ENCODE peak calls at places on chromosomes 7 and 10, in five cellular contexts. N is kidney epithelial cell, E is osteocyte, T is GM10248, X is heart left ventricle. W is an unnamed sample.

GRCh38 chr7:30869794-30870491 is 41.7 kb upstream of the AQP1 start:
- DNase-seq in E (no peak), N (no peak), T (no peak), X (peak), W (no peak)

GRCh38 chr10:101287922-101288638 is 58.8 kb upstream of the LBX1 start:
- DNase-seq in T (no peak), X (no peak), N (no peak), E (no peak), W (peak)

GRCh38 chr7:139936760-139937310 is 107.8 kb downstream of the TBXAS1 start:
- DNase-seq in X (no peak), N (no peak), T (no peak), E (no peak), W (no peak)

GRCh38 chr10:91493313-91493712 is 83.2 kb downstream of the HECTD2 start:
- DNase-seq in N (no peak), E (no peak), X (no peak), T (peak), W (peak)

GRCh38 chr10:118496525-118496924 is 98.9 kb downstream of the PRLHR start:
- DNase-seq in X (no peak), T (no peak), E (no peak), N (no peak), W (no peak)

GRCh38 chr10:11256896-11257295 is 239.2 kb downstream of the CELF2 start:
- DNase-seq in X (no peak), N (no peak), T (no peak), E (no peak), W (no peak)

GRCh38 chr10:70773461-70773860 is 11.7 kb downstream of the TBATA start:
- DNase-seq in N (no peak), T (no peak), E (no peak), X (no peak), W (no peak)

GRCh38 chr10:31622993-31623392 is 304.0 kb downstream of the ZEB1 start:
- DNase-seq in E (no peak), T (no peak), X (no peak), N (no peak), W (no peak)

GRCh38 chr7:67731704-67732103 is 735.1 kb downstream of the TYW1 start:
- DNase-seq in X (no peak), T (no peak), N (no peak), E (no peak), W (no peak)

GRCh38 chr7:41832936-41833335 is 130.0 kb upstream of the INHBA start:
- DNase-seq in X (no peak), T (no peak), N (no peak), E (no peak), W (no peak)

GRCh38 chr7:125516194-125516593 is 586.6 kb upstream of the POT1 start:
- DNase-seq in E (no peak), X (no peak), T (no peak), N (no peak), W (no peak)

GRCh38 chr7:157021893-157022680 is 11.6 kb upstream of the MNX1 start:
- DNase-seq in T (no peak), N (no peak), E (no peak), X (peak), W (no peak)

GRCh38 chr7:42214063-42214679 is 22.8 kb downstream of the GLI3 start:
- DNase-seq in X (no peak), N (no peak), E (no peak), T (no peak), W (no peak)

GRCh38 chr7:132117181-132117580 is 459.1 kb downstream of the PLXNA4 start:
- DNase-seq in T (no peak), N (peak), X (no peak), E (no peak), W (no peak)

GRCh38 chr7:142908921-142909870 is 23.7 kb upstream of the TRPV6 start:
- DNase-seq in T (peak), X (no peak), E (no peak), N (no peak), W (peak)
- TF ChIP-seq CTCF in T (peak), X (no peak), E (no peak), N (peak), W (peak)

DNA sequence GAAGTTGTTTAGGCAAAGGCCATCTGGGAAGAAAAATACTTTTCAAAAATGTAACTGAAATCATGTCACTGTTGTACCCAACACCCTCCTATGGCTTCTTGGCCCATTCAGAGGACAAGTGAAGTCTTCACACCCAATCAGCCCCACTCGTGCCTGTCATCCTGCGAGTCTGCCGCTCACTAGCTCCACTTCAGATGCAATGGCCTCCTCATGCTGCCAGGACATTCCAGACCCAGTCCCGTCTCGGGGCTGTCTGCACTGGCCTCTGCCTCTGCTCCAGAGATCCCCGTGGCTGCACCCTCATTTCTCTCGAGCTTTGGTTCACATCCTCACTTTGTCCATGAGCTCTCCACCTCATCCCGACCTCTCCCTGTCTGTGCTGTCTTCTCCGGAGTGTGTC is 227.1 kb downstream of the KCNMA1 start:
- DNase-seq in N (no peak), X (no peak), E (no peak), T (no peak), W (no peak)
- TF ChIP-seq CTCF in N (no peak), X (no peak), E (no peak), T (no peak), W (no peak)

GRCh38 chr10:13219685-13220670 is 14.2 kb downstream of the UCMA start:
- DNase-seq in N (no peak), T (peak), X (no peak), E (no peak), W (peak)
- TF ChIP-seq CTCF in N (peak), T (peak), X (no peak), E (peak), W (peak)

GRCh38 chr7:113118074-113118959 is at the start of gene SMIM30:
- DNase-seq in T (peak), X (peak), E (peak), N (peak), W (peak)

GRCh38 chr7:113119429-113119828 is 1.1 kb upstream of the SMIM30 start:
- DNase-seq in T (no peak), N (no peak), E (no peak), X (no peak), W (no peak)

GRCh38 chr7:113109718-113110117 is 8.6 kb downstream of the SMIM30 start:
- DNase-seq in E (no peak), X (no peak), N (no peak), T (no peak), W (no peak)

DNA sequence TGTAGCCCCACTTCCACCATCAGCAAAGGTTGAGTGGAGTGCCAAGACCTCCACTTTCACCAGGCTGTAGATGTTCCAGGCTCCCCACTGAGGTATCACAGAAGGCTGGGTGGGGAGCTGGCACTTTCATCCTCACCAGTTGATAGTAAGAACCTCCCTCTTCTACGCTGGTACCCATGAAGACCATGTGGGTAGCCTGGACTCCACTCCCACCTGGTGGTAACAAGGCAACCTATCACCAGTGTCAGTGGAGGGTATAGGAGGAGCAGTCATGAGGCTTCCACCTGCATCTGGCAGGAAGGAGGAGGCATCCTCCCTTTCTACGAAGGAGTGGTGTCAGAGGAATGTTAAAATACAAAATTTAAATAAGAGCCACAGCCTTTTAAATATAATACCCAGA is 4.4 kb downstream of the SMIM30 start:
- DNase-seq in N (no peak), X (no peak), E (no peak), T (no peak), W (no peak)
- TF ChIP-seq CTCF in N (peak), X (no peak), E (no peak), T (peak), W (no peak)

DNA sequence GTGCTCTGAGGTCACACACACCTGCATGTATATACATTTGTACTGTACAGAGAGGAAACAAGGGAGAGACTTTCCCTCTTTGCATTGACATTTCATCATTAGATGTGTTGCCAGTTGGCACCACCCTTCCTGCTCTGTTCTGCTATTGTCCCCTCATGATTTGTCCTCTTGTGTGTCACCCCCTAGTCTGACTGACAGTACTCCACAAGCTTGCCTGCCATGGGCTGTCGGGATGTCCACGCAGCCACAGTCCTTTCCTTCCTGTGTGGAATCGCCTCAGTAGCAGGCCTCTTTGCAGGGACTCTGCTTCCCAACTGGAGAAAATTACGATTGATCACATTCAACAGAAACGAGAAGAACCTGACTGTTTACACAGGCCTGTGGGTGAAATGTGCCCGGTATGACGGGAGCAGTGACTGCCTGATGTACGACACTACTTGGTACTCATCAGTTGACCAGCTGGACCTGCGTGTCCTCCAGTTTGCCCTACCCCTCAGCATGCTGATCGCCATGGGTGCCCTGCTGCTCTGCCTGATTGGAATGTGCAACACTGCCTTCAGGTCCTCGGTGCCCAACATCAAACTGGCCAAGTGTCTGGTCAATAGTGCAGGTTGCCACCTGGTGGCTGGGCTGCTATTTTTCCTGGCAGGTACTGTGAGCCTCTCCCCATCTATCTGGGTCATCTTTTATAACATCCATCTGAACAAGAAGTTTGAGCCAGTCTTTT is 9.4 kb downstream of the CLDN12 start:
- DNase-seq in E (no peak), T (no peak), X (no peak), N (no peak), W (no peak)
- TF ChIP-seq CTCF in E (no peak), T (peak), X (no peak), N (peak), W (peak)

DNA sequence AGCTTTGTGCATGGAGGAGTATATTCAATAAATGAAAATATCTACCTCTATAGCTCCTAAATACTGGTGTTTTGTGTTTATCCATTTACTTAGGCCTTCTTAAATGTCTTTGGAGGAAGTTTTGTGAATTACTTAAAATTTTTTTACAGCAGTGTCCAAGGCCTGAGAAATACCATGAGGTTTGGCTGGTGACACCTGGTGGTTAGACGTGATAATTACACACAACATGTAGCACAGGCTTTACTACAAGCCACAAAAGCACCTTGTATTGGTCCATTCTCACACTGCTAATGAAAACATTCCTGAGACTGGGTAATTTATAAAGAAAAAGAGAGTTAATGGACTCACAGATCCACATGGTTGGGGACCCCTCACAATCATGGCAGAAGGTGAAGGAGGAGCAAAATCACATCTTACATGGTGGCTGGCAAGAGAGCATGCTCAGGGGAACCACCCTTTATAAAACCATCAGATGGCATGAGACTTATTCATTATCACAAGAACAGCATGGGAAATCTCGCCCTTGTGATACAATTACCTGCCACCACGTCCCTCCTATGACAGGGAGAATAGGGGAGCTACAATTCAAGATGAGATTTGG is 20.6 kb downstream of the HYAL4 start:
- DNase-seq in X (no peak), N (peak), T (peak), E (no peak), W (peak)
- TF ChIP-seq CTCF in X (peak), N (peak), T (peak), E (peak), W (no peak)

DNA sequence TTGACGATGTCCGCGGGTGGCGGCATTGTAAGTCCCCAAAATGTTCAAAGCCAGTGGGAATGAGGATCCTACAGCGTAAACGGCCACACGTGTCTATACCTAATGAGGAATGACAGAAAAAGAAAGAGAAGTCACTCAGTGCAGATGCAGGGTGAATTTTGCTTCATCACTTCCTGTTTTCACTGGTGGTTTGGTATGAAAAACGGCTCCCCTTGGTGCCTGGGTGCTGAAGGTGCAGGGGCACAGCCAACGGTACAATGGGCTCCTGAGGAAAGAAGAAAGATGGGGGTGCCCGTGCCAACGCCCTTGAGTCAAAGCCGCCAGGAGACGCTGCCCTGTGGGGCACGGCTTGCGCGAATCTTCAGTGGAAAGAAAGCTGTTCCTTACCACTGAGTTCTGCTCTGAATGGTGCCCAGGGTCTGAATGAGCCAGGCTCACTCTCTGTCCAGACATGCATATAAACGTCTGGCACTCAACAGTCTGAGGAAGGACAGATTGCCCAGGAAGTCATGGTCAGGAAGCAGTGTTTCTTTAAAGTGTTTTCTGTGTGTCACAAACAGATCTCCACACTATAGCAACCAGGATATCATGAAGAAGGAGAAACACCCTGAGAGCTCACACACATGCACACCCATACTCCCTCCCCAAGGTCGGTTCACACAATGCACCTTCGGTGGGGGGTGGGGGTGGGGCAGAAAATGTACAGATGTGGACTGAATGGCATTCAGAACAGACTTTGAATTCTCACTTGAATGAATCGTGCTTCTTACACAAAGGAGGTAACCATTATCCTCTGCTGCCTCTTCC is 105.8 kb downstream of the ELMO1 start:
- DNase-seq in X (peak), N (no peak), T (peak), E (no peak), W (peak)
- TF ChIP-seq CTCF in X (no peak), N (no peak), T (peak), E (no peak), W (peak)

DNA sequence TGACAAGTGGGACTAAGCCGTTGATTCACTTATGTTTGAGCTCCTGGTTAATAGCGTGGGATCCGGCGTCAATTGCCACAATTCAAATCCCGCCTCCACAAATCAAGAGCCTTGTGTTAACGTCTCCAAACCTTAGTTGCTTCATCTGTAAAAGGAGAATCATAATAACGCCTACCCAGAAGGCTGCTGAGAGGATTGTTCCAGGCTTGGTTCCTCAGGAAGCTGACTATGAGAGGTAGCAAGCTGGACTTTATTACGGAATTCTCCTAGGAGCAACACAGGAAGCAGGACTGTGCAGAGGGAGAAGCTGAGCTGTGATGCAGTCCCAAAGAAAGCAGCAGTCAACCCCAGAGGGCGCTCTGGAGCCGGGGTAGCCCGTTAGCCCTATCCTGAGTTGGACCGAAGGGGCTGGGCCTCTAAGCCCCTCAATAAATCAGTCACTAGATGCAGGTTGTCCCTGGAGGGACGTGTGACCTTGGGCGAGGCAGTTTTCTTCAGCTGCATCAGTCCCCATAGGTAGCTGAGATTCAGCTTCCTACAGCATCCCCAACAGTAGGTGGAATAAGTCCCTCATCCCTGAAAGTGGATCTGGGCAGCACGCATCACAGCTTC is 6.9 kb upstream of the BAG3 start:
- DNase-seq in E (no peak), T (no peak), N (no peak), X (no peak), W (no peak)
- TF ChIP-seq CTCF in E (no peak), T (no peak), N (no peak), X (no peak), W (no peak)

GRCh38 chr10:360653-361052 is 225.4 kb downstream of the ZMYND11 start:
- DNase-seq in X (no peak), E (no peak), T (no peak), N (no peak), W (no peak)
- TF ChIP-seq CTCF in X (no peak), E (no peak), T (no peak), N (no peak), W (no peak)

GRCh38 chr7:91866599-91867148 is 13.8 kb downstream of the MTERF1 start:
- DNase-seq in N (no peak), T (no peak), X (no peak), E (no peak), W (no peak)
- TF ChIP-seq CTCF in N (no peak), T (no peak), X (no peak), E (no peak), W (no peak)

W was measured in GM20000.